ENCODE peak calls at places on chromosomes 4 and X, in six cellular contexts. J is IMR-90, U is choroid plexus epithelial cell, T is thyroid gland, D is adrenal gland, A is suprapubic skin. W is an unnamed sample.

GRCh38 chr4:153950100-153950979 is 161.5 kb upstream of the SFRP2 start:
- DNase-seq in U (no peak), J (no peak), T (no peak), D (no peak), A (no peak), W (no peak)

GRCh38 chrX:46713672-46714487 is 45.0 kb downstream of the SLC9A7 start:
- DNase-seq in U (peak), J (peak), T (no peak), A (no peak), D (no peak), W (no peak)

GRCh38 chrX:101602077-101602476 is 15.7 kb downstream of the ARMCX6 start:
- DNase-seq in D (no peak), A (no peak), J (peak), U (peak), T (no peak), W (peak)

GRCh38 chr4:102511830-102512605 is 10.9 kb downstream of the NFKB1 start:
- DNase-seq in T (no peak), A (no peak), J (no peak), D (no peak), U (no peak), W (no peak)

GRCh38 chrX:108439961-108440696 is 491 bp downstream of the COL4A5 start:
- DNase-seq in T (peak), J (peak), A (no peak), U (peak), D (peak), W (peak)

GRCh38 chr4:42149004-42149403 is 3.5 kb downstream of the BEND4 start:
- DNase-seq in U (no peak), A (no peak), T (no peak), D (no peak), J (no peak), W (no peak)

GRCh38 chr4:67909910-67910905 is 26.4 kb upstream of the TMPRSS11D start:
- DNase-seq in U (peak), J (peak), T (no peak), D (no peak), A (no peak), W (peak)

GRCh38 chr4:70654605-70655011 is 11.7 kb downstream of the JCHAIN start:
- DNase-seq in A (no peak), J (peak), U (no peak), D (no peak), T (no peak), W (peak)

GRCh38 chr4:10897076-10897475 is 212.5 kb upstream of the CLNK start:
- DNase-seq in A (no peak), U (no peak), J (no peak), D (no peak), T (no peak), W (no peak)

GRCh38 chr4:87286970-87287369 is 35.7 kb downstream of the HSD17B13 start:
- DNase-seq in D (no peak), A (no peak), U (no peak), J (no peak), T (no peak), W (no peak)

GRCh38 chrX:66150188-66150587 is 13.9 kb upstream of the HEPH start:
- DNase-seq in U (no peak), A (no peak), T (no peak), D (no peak), J (peak), W (no peak)

GRCh38 chrX:138157850-138158249 is 553.7 kb downstream of the FGF13 start:
- DNase-seq in A (no peak), T (no peak), J (no peak), U (no peak), D (no peak), W (no peak)
- H3K4me3 ChIP-seq in A (no peak), T (no peak), J (no peak), U (no peak), D (no peak), W (no peak)

GRCh38 chrX:69991685-69992084 is 58.1 kb downstream of the AWAT2 start:
- DNase-seq in T (no peak), D (no peak), J (no peak), U (no peak), A (no peak), W (no peak)
- TF ChIP-seq CTCF in T (no peak), D (no peak), J (no peak), U (no peak), A (no peak), W (no peak)

GRCh38 chr4:1766336-1767057 is 26.6 kb upstream of the FGFR3 start:
- DNase-seq in U (no peak), A (no peak), D (peak), J (no peak), T (peak), W (no peak)
- H3K4me3 ChIP-seq in U (peak), A (peak), D (no peak), J (no peak), T (no peak), W (peak)

GRCh38 chrX:15926622-15927021 is 72.0 kb upstream of the AP1S2 start:
- DNase-seq in J (no peak), T (no peak), U (no peak), D (no peak), A (no peak), W (no peak)

GRCh38 chrX:15931362-15931761 is 76.7 kb upstream of the AP1S2 start:
- DNase-seq in D (no peak), J (no peak), A (no peak), U (no peak), T (no peak), W (no peak)

GRCh38 chrX:15929231-15929630 is 74.6 kb upstream of the AP1S2 start:
- DNase-seq in U (no peak), D (no peak), J (no peak), T (no peak), A (no peak), W (no peak)

DNA sequence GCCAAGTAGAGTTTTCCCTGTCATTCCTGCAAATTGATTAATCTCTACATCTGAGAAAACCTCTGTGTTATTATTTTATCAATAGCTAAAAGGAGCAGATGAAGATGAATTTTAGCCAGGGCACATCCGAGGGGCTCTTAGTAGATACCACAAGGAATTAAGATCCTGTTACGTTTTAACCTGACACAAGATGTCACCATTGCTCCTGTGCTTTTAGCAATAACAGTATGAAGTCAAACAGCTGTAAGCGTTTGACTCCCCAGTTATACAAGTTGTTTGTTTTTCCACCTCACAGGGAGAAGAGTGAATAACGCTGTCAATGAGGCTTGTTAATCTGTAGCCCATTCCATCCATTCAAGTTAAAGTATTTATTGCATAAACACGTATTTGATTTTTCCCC is 76.0 kb upstream of the AP1S2 start:
- DNase-seq in J (peak), T (no peak), A (no peak), U (peak), D (no peak), W (peak)
- TF ChIP-seq CTCF in J (peak), T (no peak), A (no peak), U (peak), D (no peak), W (peak)

DNA sequence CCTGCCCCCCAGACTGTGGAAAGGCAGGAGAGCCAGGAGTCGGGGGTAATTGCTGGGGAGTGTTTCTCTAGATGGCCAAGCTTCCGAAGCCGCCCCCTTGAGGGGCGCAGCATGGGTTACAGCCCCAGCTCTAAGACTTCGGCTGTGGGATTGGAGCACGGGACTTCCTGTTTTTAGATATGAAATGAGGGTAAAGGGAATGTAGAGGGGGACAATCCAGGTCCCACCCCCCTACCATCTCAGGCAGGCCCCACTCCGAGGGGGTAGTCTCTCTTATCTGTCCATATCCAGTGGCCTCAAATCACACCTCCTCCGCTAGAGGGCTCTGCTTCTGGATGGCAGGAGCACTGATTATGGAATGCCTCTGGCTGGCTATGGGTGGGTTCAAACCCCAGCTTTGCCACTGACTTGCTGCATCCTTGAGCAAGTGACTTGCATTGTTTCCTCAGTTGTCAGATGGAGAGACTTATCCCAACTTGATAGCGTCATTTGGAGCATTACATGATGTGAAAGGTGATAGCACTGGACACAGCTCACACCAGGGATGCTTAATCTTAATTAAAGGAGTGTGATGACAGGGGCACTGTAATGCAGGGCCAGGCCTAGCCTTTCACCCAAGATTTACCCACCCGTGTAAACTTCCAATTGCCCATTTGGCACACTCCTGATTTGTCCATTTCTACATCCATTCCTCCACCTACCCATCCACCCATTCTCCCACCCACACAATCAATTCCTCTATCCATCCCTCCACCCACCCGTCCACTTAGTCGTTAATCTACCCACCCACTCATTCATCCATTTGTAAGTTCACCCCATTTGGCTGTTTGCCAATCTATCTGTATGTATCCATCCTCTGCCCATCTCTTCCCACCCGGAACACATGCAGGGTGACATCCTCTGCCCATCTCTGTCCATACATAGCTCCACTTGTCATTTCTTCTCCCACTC is 845 bp upstream of the KCND1 start:
- DNase-seq in A (no peak), J (peak), D (peak), T (peak), U (peak), W (peak)
- H3K4me3 ChIP-seq in A (peak), J (peak), D (no peak), T (no peak), U (peak), W (peak)

GRCh38 chrX:82218361-82218760 is 1016.5 kb downstream of the SH3BGRL start:
- DNase-seq in U (peak), D (no peak), A (no peak), T (no peak), J (peak), W (peak)
- TF ChIP-seq CTCF in U (no peak), D (peak), A (no peak), T (no peak), J (peak), W (no peak)

DNA sequence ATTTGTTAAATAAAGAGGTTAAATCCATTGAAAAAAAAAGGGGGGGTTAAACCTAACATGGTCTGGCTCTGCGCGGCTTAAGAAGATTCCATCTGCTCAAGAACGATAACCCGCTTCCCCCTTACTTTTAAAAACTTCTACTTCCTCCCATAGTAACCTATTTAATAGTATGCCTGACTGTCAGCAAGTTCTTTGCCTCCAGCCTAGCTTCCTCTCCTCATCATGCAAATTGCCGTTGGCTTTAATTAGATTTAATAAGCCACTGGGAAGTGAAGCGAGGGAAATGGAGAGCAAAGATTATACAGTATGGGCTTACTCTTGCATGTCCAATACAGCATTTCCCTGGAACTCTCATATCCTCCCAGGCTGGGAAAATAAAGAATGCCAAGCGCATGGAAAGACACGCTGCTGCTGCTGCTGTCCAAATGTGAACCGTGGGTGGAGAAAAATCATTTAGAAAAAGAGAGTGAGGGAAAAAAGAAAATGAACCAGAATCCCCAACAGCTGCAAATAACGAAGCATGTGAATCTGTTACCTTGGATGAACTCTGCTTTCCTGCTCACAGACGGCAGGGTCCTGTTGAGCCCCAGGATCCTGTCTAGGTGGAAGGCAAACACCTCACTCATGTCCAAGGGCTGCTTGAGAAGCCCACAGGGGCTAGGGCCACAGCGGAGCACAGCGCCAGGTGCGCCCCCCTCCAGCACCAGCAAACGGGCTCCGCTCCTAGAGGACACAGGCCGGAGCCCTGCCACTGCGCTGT is 2.7 kb downstream of the GASK1B start:
- DNase-seq in A (no peak), U (peak), D (no peak), T (no peak), J (peak), W (peak)
- H3K4me3 ChIP-seq in A (peak), U (peak), D (peak), T (no peak), J (peak), W (peak)

GRCh38 chr4:88791274-88791673 is 93.6 kb upstream of the NAP1L5 start:
- DNase-seq in A (no peak), J (peak), D (no peak), T (no peak), U (peak), W (peak)
- TF ChIP-seq CTCF in A (no peak), J (peak), D (no peak), T (no peak), U (peak), W (peak)

DNA sequence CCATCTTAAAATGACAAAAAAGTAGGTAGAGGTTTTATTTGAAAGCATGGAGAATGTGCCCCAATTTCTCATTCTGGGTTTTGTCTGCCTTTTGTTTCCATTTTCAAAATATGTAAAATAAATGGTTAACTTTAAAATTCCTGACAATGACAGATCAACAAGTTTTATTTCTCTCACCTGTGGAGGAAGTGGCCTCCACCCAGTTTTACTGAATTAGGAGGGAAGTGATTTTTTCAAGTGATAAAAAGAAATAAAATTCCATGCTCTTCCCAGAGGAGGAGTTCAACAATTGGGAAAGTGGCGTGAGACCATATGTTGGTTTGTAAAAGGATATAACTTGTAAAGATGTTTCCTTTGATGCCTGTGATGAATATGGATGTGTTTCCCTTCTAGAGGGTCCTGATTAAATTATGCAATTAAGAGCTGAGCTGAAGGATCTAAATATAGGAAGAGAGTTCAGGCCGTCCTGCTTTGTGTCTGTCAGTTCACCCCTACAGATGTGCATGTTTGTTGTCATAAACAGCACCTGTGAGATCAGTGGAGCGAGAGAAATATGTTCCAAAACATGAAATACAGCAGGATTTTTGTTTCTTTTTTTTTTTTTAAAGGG is 19.5 kb downstream of the SMAD1 start:
- DNase-seq in J (no peak), U (no peak), T (no peak), D (no peak), A (no peak), W (no peak)
- H3K4me3 ChIP-seq in J (no peak), U (no peak), T (no peak), D (no peak), A (no peak), W (no peak)

W was measured in cardiac fibroblast.